ENCODE peak calls at places on chromosomes 5 and 9, in eight cellular contexts. One of them, this sample, is unnamed.

GRCh38 chr5:179827684-179828083 is 7.0 kb downstream of the SQSTM1 start:
- DNase-seq in upper lobe of right lung: peak
- DNase-seq in cardiac fibroblast: peak
- DNase-seq in mammary epithelial cell: peak
- DNase-seq in fibroblast of pulmonary artery: no peak
- DNase-seq in MM.1S: no peak
- DNase-seq in lower leg skin: peak
- DNase-seq in lung: no peak
- DNase-seq in this sample: no peak

GRCh38 chr5:5932824-5933223 is 445.5 kb downstream of the MED10 start:
- DNase-seq in upper lobe of right lung: no peak
- DNase-seq in cardiac fibroblast: no peak
- DNase-seq in mammary epithelial cell: no peak
- DNase-seq in fibroblast of pulmonary artery: no peak
- DNase-seq in MM.1S: no peak
- DNase-seq in lower leg skin: no peak
- DNase-seq in lung: no peak
- DNase-seq in this sample: no peak

GRCh38 chr5:95779611-95780010 is 42.9 kb downstream of the GLRX start:
- DNase-seq in upper lobe of right lung: no peak
- DNase-seq in cardiac fibroblast: peak
- DNase-seq in mammary epithelial cell: no peak
- DNase-seq in fibroblast of pulmonary artery: peak
- DNase-seq in MM.1S: no peak
- DNase-seq in lower leg skin: no peak
- DNase-seq in lung: no peak
- DNase-seq in this sample: no peak

GRCh38 chr5:132026516-132027008 is 15.1 kb upstream of the ACSL6 start:
- DNase-seq in upper lobe of right lung: peak
- DNase-seq in cardiac fibroblast: no peak
- DNase-seq in mammary epithelial cell: no peak
- DNase-seq in fibroblast of pulmonary artery: no peak
- DNase-seq in MM.1S: no peak
- DNase-seq in lower leg skin: no peak
- DNase-seq in lung: peak
- DNase-seq in this sample: no peak

GRCh38 chr9:92402359-92402758 is 2.0 kb downstream of the OGN start:
- DNase-seq in upper lobe of right lung: no peak
- DNase-seq in cardiac fibroblast: no peak
- DNase-seq in mammary epithelial cell: peak
- DNase-seq in fibroblast of pulmonary artery: no peak
- DNase-seq in MM.1S: no peak
- DNase-seq in lower leg skin: no peak
- DNase-seq in lung: no peak
- DNase-seq in this sample: no peak

GRCh38 chr5:127804886-127805426 is 101.8 kb downstream of the CCDC192 start:
- DNase-seq in upper lobe of right lung: no peak
- DNase-seq in cardiac fibroblast: peak
- DNase-seq in mammary epithelial cell: peak
- DNase-seq in fibroblast of pulmonary artery: no peak
- DNase-seq in MM.1S: no peak
- DNase-seq in lower leg skin: no peak
- DNase-seq in lung: no peak
- DNase-seq in this sample: no peak

GRCh38 chr9:88930716-88931115 is 60.6 kb upstream of the S1PR3 start:
- DNase-seq in upper lobe of right lung: no peak
- DNase-seq in cardiac fibroblast: no peak
- DNase-seq in mammary epithelial cell: no peak
- DNase-seq in fibroblast of pulmonary artery: no peak
- DNase-seq in MM.1S: no peak
- DNase-seq in lower leg skin: no peak
- DNase-seq in lung: no peak
- DNase-seq in this sample: no peak

GRCh38 chr5:33828611-33829286 is 63.0 kb downstream of the ADAMTS12 start:
- DNase-seq in upper lobe of right lung: no peak
- DNase-seq in cardiac fibroblast: peak
- DNase-seq in mammary epithelial cell: no peak
- DNase-seq in fibroblast of pulmonary artery: no peak
- DNase-seq in MM.1S: no peak
- DNase-seq in lower leg skin: no peak
- DNase-seq in lung: no peak
- DNase-seq in this sample: no peak

GRCh38 chr9:34686231-34686630 is 4.8 kb downstream of the CCL19 start:
- DNase-seq in upper lobe of right lung: no peak
- DNase-seq in cardiac fibroblast: peak
- DNase-seq in mammary epithelial cell: no peak
- DNase-seq in fibroblast of pulmonary artery: no peak
- DNase-seq in MM.1S: no peak
- DNase-seq in lower leg skin: no peak
- DNase-seq in lung: no peak
- DNase-seq in this sample: no peak

GRCh38 chr5:61673007-61673735 is 341.1 kb downstream of the ZSWIM6 start:
- DNase-seq in upper lobe of right lung: no peak
- DNase-seq in cardiac fibroblast: peak
- DNase-seq in mammary epithelial cell: peak
- DNase-seq in fibroblast of pulmonary artery: peak
- DNase-seq in MM.1S: no peak
- DNase-seq in lower leg skin: no peak
- DNase-seq in lung: no peak
- DNase-seq in this sample: peak

GRCh38 chr9:76667521-76667957 is 96.7 kb upstream of the PCA3 start:
- DNase-seq in upper lobe of right lung: no peak
- DNase-seq in cardiac fibroblast: peak
- DNase-seq in mammary epithelial cell: peak
- DNase-seq in fibroblast of pulmonary artery: peak
- DNase-seq in MM.1S: no peak
- DNase-seq in lower leg skin: no peak
- DNase-seq in lung: no peak
- DNase-seq in this sample: no peak

GRCh38 chr5:163385276-163385675 is 52.1 kb upstream of the CCNG1 start:
- DNase-seq in upper lobe of right lung: no peak
- DNase-seq in cardiac fibroblast: peak
- DNase-seq in mammary epithelial cell: no peak
- DNase-seq in fibroblast of pulmonary artery: peak
- DNase-seq in MM.1S: no peak
- DNase-seq in lower leg skin: no peak
- DNase-seq in lung: no peak
- DNase-seq in this sample: no peak

GRCh38 chr9:81559741-81560140 is 129.6 kb downstream of the TLE1 start:
- DNase-seq in upper lobe of right lung: no peak
- DNase-seq in cardiac fibroblast: peak
- DNase-seq in mammary epithelial cell: peak
- DNase-seq in fibroblast of pulmonary artery: peak
- DNase-seq in MM.1S: no peak
- DNase-seq in lower leg skin: no peak
- DNase-seq in lung: no peak
- DNase-seq in this sample: peak

GRCh38 chr5:119291877-119292276 is 63.9 kb upstream of the TNFAIP8 start:
- DNase-seq in upper lobe of right lung: no peak
- DNase-seq in cardiac fibroblast: no peak
- DNase-seq in mammary epithelial cell: no peak
- DNase-seq in fibroblast of pulmonary artery: no peak
- DNase-seq in MM.1S: no peak
- DNase-seq in lower leg skin: no peak
- DNase-seq in lung: no peak
- DNase-seq in this sample: no peak

GRCh38 chr5:178326054-178326715 is 93.6 kb upstream of the PHYKPL start:
- DNase-seq in upper lobe of right lung: peak
- DNase-seq in cardiac fibroblast: no peak
- DNase-seq in mammary epithelial cell: no peak
- DNase-seq in fibroblast of pulmonary artery: no peak
- DNase-seq in MM.1S: no peak
- DNase-seq in lower leg skin: no peak
- DNase-seq in lung: no peak
- DNase-seq in this sample: no peak

GRCh38 chr9:4812872-4813271 is 20.1 kb downstream of the RCL1 start:
- DNase-seq in upper lobe of right lung: no peak
- DNase-seq in cardiac fibroblast: no peak
- DNase-seq in mammary epithelial cell: no peak
- DNase-seq in fibroblast of pulmonary artery: no peak
- DNase-seq in MM.1S: no peak
- DNase-seq in lower leg skin: no peak
- DNase-seq in lung: no peak
- DNase-seq in this sample: no peak

GRCh38 chr9:80555782-80556325 is 984.1 kb downstream of the TLE4 start:
- DNase-seq in upper lobe of right lung: no peak
- DNase-seq in cardiac fibroblast: peak
- DNase-seq in mammary epithelial cell: peak
- DNase-seq in fibroblast of pulmonary artery: peak
- DNase-seq in MM.1S: no peak
- DNase-seq in lower leg skin: no peak
- DNase-seq in lung: no peak
- DNase-seq in this sample: no peak

GRCh38 chr5:124949862-124950261 is 203.4 kb upstream of the ZNF608 start:
- DNase-seq in upper lobe of right lung: no peak
- DNase-seq in cardiac fibroblast: no peak
- DNase-seq in mammary epithelial cell: peak
- DNase-seq in fibroblast of pulmonary artery: no peak
- DNase-seq in MM.1S: no peak
- DNase-seq in lower leg skin: no peak
- DNase-seq in lung: peak
- DNase-seq in this sample: no peak

GRCh38 chr5:74313896-74314295 is 326.6 kb downstream of the ENC1 start:
- DNase-seq in upper lobe of right lung: no peak
- DNase-seq in cardiac fibroblast: no peak
- DNase-seq in mammary epithelial cell: no peak
- DNase-seq in fibroblast of pulmonary artery: no peak
- DNase-seq in MM.1S: no peak
- DNase-seq in lower leg skin: no peak
- DNase-seq in lung: no peak
- DNase-seq in this sample: no peak

GRCh38 chr5:115524199-115524598 is 20.4 kb downstream of the FEM1C start:
- DNase-seq in upper lobe of right lung: no peak
- DNase-seq in cardiac fibroblast: no peak
- DNase-seq in mammary epithelial cell: no peak
- DNase-seq in fibroblast of pulmonary artery: no peak
- DNase-seq in MM.1S: no peak
- DNase-seq in lower leg skin: no peak
- DNase-seq in lung: no peak
- DNase-seq in this sample: no peak

GRCh38 chr5:134029156-134029555 is 24.4 kb upstream of the VDAC1 start:
- DNase-seq in upper lobe of right lung: no peak
- DNase-seq in cardiac fibroblast: peak
- DNase-seq in mammary epithelial cell: peak
- DNase-seq in fibroblast of pulmonary artery: peak
- DNase-seq in MM.1S: no peak
- DNase-seq in lower leg skin: no peak
- DNase-seq in lung: no peak
- DNase-seq in this sample: no peak

GRCh38 chr5:146877178-146877681 is 1.3 kb downstream of the PPP2R2B start:
- DNase-seq in upper lobe of right lung: no peak
- DNase-seq in cardiac fibroblast: no peak
- DNase-seq in mammary epithelial cell: no peak
- DNase-seq in fibroblast of pulmonary artery: no peak
- DNase-seq in MM.1S: peak
- DNase-seq in lower leg skin: no peak
- DNase-seq in lung: no peak
- DNase-seq in this sample: no peak

GRCh38 chr5:108136493-108136892 is 245.4 kb downstream of the FBXL17 start:
- DNase-seq in upper lobe of right lung: no peak
- DNase-seq in cardiac fibroblast: no peak
- DNase-seq in mammary epithelial cell: no peak
- DNase-seq in fibroblast of pulmonary artery: no peak
- DNase-seq in MM.1S: no peak
- DNase-seq in lower leg skin: no peak
- DNase-seq in lung: no peak
- DNase-seq in this sample: no peak

GRCh38 chr9:114153761-114154596 is 1.4 kb upstream of the COL27A1 start:
- DNase-seq in upper lobe of right lung: no peak
- DNase-seq in cardiac fibroblast: no peak
- DNase-seq in mammary epithelial cell: peak
- DNase-seq in fibroblast of pulmonary artery: no peak
- DNase-seq in MM.1S: no peak
- DNase-seq in lower leg skin: no peak
- DNase-seq in lung: no peak
- DNase-seq in this sample: no peak

GRCh38 chr9:17135578-17135904 is 701 bp downstream of the CNTLN start:
- DNase-seq in upper lobe of right lung: no peak
- DNase-seq in cardiac fibroblast: no peak
- DNase-seq in mammary epithelial cell: no peak
- DNase-seq in fibroblast of pulmonary artery: no peak
- DNase-seq in MM.1S: peak
- DNase-seq in lower leg skin: no peak
- DNase-seq in lung: no peak
- DNase-seq in this sample: no peak

GRCh38 chr9:123102380-123103113 is 69.1 kb downstream of the GPR21 start:
- DNase-seq in upper lobe of right lung: no peak
- DNase-seq in cardiac fibroblast: peak
- DNase-seq in mammary epithelial cell: peak
- DNase-seq in fibroblast of pulmonary artery: no peak
- DNase-seq in MM.1S: no peak
- DNase-seq in lower leg skin: no peak
- DNase-seq in lung: no peak
- DNase-seq in this sample: no peak
- TF ChIP-seq CTCF in upper lobe of right lung: peak
- TF ChIP-seq CTCF in cardiac fibroblast: peak
- TF ChIP-seq CTCF in mammary epithelial cell: peak
- TF ChIP-seq CTCF in fibroblast of pulmonary artery: peak
- TF ChIP-seq CTCF in MM.1S: peak
- TF ChIP-seq CTCF in lower leg skin: no peak
- TF ChIP-seq CTCF in lung: no peak
- TF ChIP-seq CTCF in this sample: peak

GRCh38 chr9:133485531-133486260 is 6.8 kb upstream of the SLC2A6 start:
- DNase-seq in upper lobe of right lung: peak
- DNase-seq in cardiac fibroblast: no peak
- DNase-seq in mammary epithelial cell: no peak
- DNase-seq in fibroblast of pulmonary artery: no peak
- DNase-seq in MM.1S: peak
- DNase-seq in lower leg skin: no peak
- DNase-seq in lung: no peak
- DNase-seq in this sample: no peak
- H3K4me3 ChIP-seq in upper lobe of right lung: no peak
- H3K4me3 ChIP-seq in cardiac fibroblast: no peak
- H3K4me3 ChIP-seq in mammary epithelial cell: no peak
- H3K4me3 ChIP-seq in fibroblast of pulmonary artery: no peak
- H3K4me3 ChIP-seq in MM.1S: peak
- H3K4me3 ChIP-seq in lower leg skin: no peak
- H3K4me3 ChIP-seq in lung: no peak
- H3K4me3 ChIP-seq in this sample: no peak

GRCh38 chr9:32581512-32582143 is 8.7 kb upstream of the NDUFB6 start:
- DNase-seq in upper lobe of right lung: no peak
- DNase-seq in cardiac fibroblast: peak
- DNase-seq in mammary epithelial cell: peak
- DNase-seq in fibroblast of pulmonary artery: peak
- DNase-seq in MM.1S: peak
- DNase-seq in lower leg skin: no peak
- DNase-seq in lung: no peak
- DNase-seq in this sample: peak
- TF ChIP-seq CTCF in upper lobe of right lung: peak
- TF ChIP-seq CTCF in cardiac fibroblast: peak
- TF ChIP-seq CTCF in mammary epithelial cell: peak
- TF ChIP-seq CTCF in fibroblast of pulmonary artery: peak
- TF ChIP-seq CTCF in MM.1S: peak
- TF ChIP-seq CTCF in lower leg skin: no peak
- TF ChIP-seq CTCF in lung: peak
- TF ChIP-seq CTCF in this sample: peak

DNA sequence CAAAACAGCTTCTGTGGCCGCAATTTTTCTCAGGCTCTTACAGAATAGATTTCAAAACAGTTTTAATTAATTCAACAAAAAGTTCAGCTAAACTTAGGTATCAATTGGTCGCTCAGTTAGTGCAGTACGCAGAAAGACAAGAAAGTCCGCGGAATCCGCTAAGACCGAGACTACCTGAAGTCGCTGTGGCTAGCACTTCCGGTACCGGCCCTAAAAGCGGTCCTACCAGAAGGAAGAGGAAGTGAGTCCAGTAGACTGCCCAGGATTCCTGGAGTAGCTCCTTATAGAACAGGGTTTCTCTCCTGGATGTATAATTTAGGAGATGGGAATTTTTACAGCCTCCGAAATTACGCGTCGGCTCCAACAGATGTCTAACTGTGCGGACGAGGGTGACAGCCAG is 16.6 kb upstream of the PCDHB2 start:
- DNase-seq in upper lobe of right lung: no peak
- DNase-seq in cardiac fibroblast: no peak
- DNase-seq in mammary epithelial cell: no peak
- DNase-seq in fibroblast of pulmonary artery: no peak
- DNase-seq in MM.1S: no peak
- DNase-seq in lower leg skin: no peak
- DNase-seq in lung: no peak
- DNase-seq in this sample: no peak
- H3K4me3 ChIP-seq in upper lobe of right lung: no peak
- H3K4me3 ChIP-seq in cardiac fibroblast: no peak
- H3K4me3 ChIP-seq in mammary epithelial cell: no peak
- H3K4me3 ChIP-seq in fibroblast of pulmonary artery: no peak
- H3K4me3 ChIP-seq in MM.1S: no peak
- H3K4me3 ChIP-seq in lower leg skin: no peak
- H3K4me3 ChIP-seq in lung: no peak
- H3K4me3 ChIP-seq in this sample: no peak